ENCODE peak calls at places on chromosome 11, in nine cellular contexts. One of them, this sample, is unnamed.
A peak's percentile ranks its signal among the peaks of the same experiment; 100 is the strongest.

GRCh38 chr11:19101803-19102520 is 15.0 kb upstream of the ZDHHC13 start:
- DNase-seq in suprapubic skin: no peak
- DNase-seq in esophagus muscularis mucosa: no peak
- DNase-seq in PC-9: no peak
- DNase-seq in upper lobe of left lung: peak; percentile 44
- DNase-seq in heart left ventricle: no peak
- DNase-seq in mucosa of descending colon: peak; percentile 36
- DNase-seq in brain microvascular endothelial cell: no peak
- DNase-seq in colonic mucosa: peak; percentile 38
- DNase-seq in this sample: no peak

GRCh38 chr11:125451400-125452124 is 44.5 kb downstream of the FEZ1 start:
- DNase-seq in suprapubic skin: peak; percentile 80
- DNase-seq in esophagus muscularis mucosa: no peak
- DNase-seq in PC-9: no peak
- DNase-seq in upper lobe of left lung: peak; percentile 39
- DNase-seq in heart left ventricle: no peak
- DNase-seq in mucosa of descending colon: peak; percentile 27
- DNase-seq in brain microvascular endothelial cell: peak; percentile 22
- DNase-seq in colonic mucosa: peak; percentile 44
- DNase-seq in this sample: no peak

GRCh38 chr11:8333431-8334401 is 70.0 kb upstream of the LMO1 start:
- DNase-seq in suprapubic skin: no peak
- DNase-seq in esophagus muscularis mucosa: no peak
- DNase-seq in PC-9: peak; percentile 78
- DNase-seq in upper lobe of left lung: peak; percentile 42
- DNase-seq in heart left ventricle: no peak
- DNase-seq in mucosa of descending colon: no peak
- DNase-seq in brain microvascular endothelial cell: peak; percentile 38
- DNase-seq in colonic mucosa: no peak
- DNase-seq in this sample: no peak

GRCh38 chr11:425301-425700 is 10.5 kb upstream of the SIGIRR start:
- DNase-seq in suprapubic skin: no peak
- DNase-seq in esophagus muscularis mucosa: no peak
- DNase-seq in PC-9: no peak
- DNase-seq in upper lobe of left lung: no peak
- DNase-seq in heart left ventricle: no peak
- DNase-seq in mucosa of descending colon: no peak
- DNase-seq in brain microvascular endothelial cell: no peak
- DNase-seq in colonic mucosa: no peak
- DNase-seq in this sample: no peak

GRCh38 chr11:71155846-71156245 is 96.5 kb downstream of the SHANK2 start:
- DNase-seq in suprapubic skin: peak; percentile 43
- DNase-seq in esophagus muscularis mucosa: peak; percentile 68
- DNase-seq in PC-9: no peak
- DNase-seq in upper lobe of left lung: no peak
- DNase-seq in heart left ventricle: no peak
- DNase-seq in mucosa of descending colon: no peak
- DNase-seq in brain microvascular endothelial cell: no peak
- DNase-seq in colonic mucosa: no peak
- DNase-seq in this sample: no peak

GRCh38 chr11:61700221-61700620 is 20.0 kb downstream of the DAGLA start:
- DNase-seq in suprapubic skin: no peak
- DNase-seq in esophagus muscularis mucosa: no peak
- DNase-seq in PC-9: peak; percentile 94
- DNase-seq in upper lobe of left lung: peak; percentile 74
- DNase-seq in heart left ventricle: no peak
- DNase-seq in mucosa of descending colon: peak; percentile 83
- DNase-seq in brain microvascular endothelial cell: peak; percentile 40
- DNase-seq in colonic mucosa: peak; percentile 91
- DNase-seq in this sample: peak; percentile 47

GRCh38 chr11:1123970-1124369 is 33.8 kb upstream of the MUC5AC start:
- DNase-seq in suprapubic skin: no peak
- DNase-seq in esophagus muscularis mucosa: no peak
- DNase-seq in PC-9: no peak
- DNase-seq in upper lobe of left lung: no peak
- DNase-seq in heart left ventricle: no peak
- DNase-seq in mucosa of descending colon: no peak
- DNase-seq in brain microvascular endothelial cell: no peak
- DNase-seq in colonic mucosa: no peak
- DNase-seq in this sample: no peak

GRCh38 chr11:83609181-83609580 is 323.0 kb upstream of the CCDC90B start:
- DNase-seq in suprapubic skin: no peak
- DNase-seq in esophagus muscularis mucosa: no peak
- DNase-seq in PC-9: no peak
- DNase-seq in upper lobe of left lung: no peak
- DNase-seq in heart left ventricle: no peak
- DNase-seq in mucosa of descending colon: no peak
- DNase-seq in brain microvascular endothelial cell: no peak
- DNase-seq in colonic mucosa: no peak
- DNase-seq in this sample: no peak

GRCh38 chr11:27468209-27468608 is 4.4 kb downstream of the LGR4 start:
- DNase-seq in suprapubic skin: no peak
- DNase-seq in esophagus muscularis mucosa: no peak
- DNase-seq in PC-9: no peak
- DNase-seq in upper lobe of left lung: no peak
- DNase-seq in heart left ventricle: no peak
- DNase-seq in mucosa of descending colon: no peak
- DNase-seq in brain microvascular endothelial cell: no peak
- DNase-seq in colonic mucosa: no peak
- DNase-seq in this sample: peak; percentile 86

GRCh38 chr11:6431861-6432260 is 8.9 kb downstream of the HPX start:
- DNase-seq in suprapubic skin: no peak
- DNase-seq in esophagus muscularis mucosa: no peak
- DNase-seq in PC-9: peak; percentile 83
- DNase-seq in upper lobe of left lung: no peak
- DNase-seq in heart left ventricle: no peak
- DNase-seq in mucosa of descending colon: no peak
- DNase-seq in brain microvascular endothelial cell: peak; percentile 61
- DNase-seq in colonic mucosa: no peak
- DNase-seq in this sample: peak; percentile 29

GRCh38 chr11:43632171-43632570 is 48.4 kb upstream of the HSD17B12 start:
- DNase-seq in suprapubic skin: no peak
- DNase-seq in esophagus muscularis mucosa: no peak
- DNase-seq in PC-9: no peak
- DNase-seq in upper lobe of left lung: no peak
- DNase-seq in heart left ventricle: no peak
- DNase-seq in mucosa of descending colon: no peak
- DNase-seq in brain microvascular endothelial cell: no peak
- DNase-seq in colonic mucosa: no peak
- DNase-seq in this sample: no peak

GRCh38 chr11:70731670-70732492 is 333.6 kb downstream of the CTTN start:
- DNase-seq in suprapubic skin: no peak
- DNase-seq in esophagus muscularis mucosa: no peak
- DNase-seq in PC-9: no peak
- DNase-seq in upper lobe of left lung: no peak
- DNase-seq in heart left ventricle: no peak
- DNase-seq in mucosa of descending colon: no peak
- DNase-seq in brain microvascular endothelial cell: no peak
- DNase-seq in colonic mucosa: no peak
- DNase-seq in this sample: no peak

GRCh38 chr11:111408789-111409727 is 30.0 kb upstream of the POU2AF1 start:
- DNase-seq in suprapubic skin: no peak
- DNase-seq in esophagus muscularis mucosa: no peak
- DNase-seq in PC-9: no peak
- DNase-seq in upper lobe of left lung: no peak
- DNase-seq in heart left ventricle: no peak
- DNase-seq in mucosa of descending colon: no peak
- DNase-seq in brain microvascular endothelial cell: no peak
- DNase-seq in colonic mucosa: no peak
- DNase-seq in this sample: no peak

GRCh38 chr11:111412293-111412692 is 33.2 kb upstream of the POU2AF1 start:
- DNase-seq in suprapubic skin: no peak
- DNase-seq in esophagus muscularis mucosa: no peak
- DNase-seq in PC-9: no peak
- DNase-seq in upper lobe of left lung: no peak
- DNase-seq in heart left ventricle: no peak
- DNase-seq in mucosa of descending colon: no peak
- DNase-seq in brain microvascular endothelial cell: no peak
- DNase-seq in colonic mucosa: no peak
- DNase-seq in this sample: no peak

GRCh38 chr11:111411456-111411855 is 32.4 kb upstream of the POU2AF1 start:
- DNase-seq in suprapubic skin: no peak
- DNase-seq in esophagus muscularis mucosa: no peak
- DNase-seq in PC-9: no peak
- DNase-seq in upper lobe of left lung: no peak
- DNase-seq in heart left ventricle: no peak
- DNase-seq in mucosa of descending colon: no peak
- DNase-seq in brain microvascular endothelial cell: no peak
- DNase-seq in colonic mucosa: no peak
- DNase-seq in this sample: no peak

GRCh38 chr11:111409915-111410314 is 30.8 kb upstream of the POU2AF1 start:
- DNase-seq in suprapubic skin: no peak
- DNase-seq in esophagus muscularis mucosa: no peak
- DNase-seq in PC-9: no peak
- DNase-seq in upper lobe of left lung: no peak
- DNase-seq in heart left ventricle: no peak
- DNase-seq in mucosa of descending colon: no peak
- DNase-seq in brain microvascular endothelial cell: no peak
- DNase-seq in colonic mucosa: no peak
- DNase-seq in this sample: no peak

DNA sequence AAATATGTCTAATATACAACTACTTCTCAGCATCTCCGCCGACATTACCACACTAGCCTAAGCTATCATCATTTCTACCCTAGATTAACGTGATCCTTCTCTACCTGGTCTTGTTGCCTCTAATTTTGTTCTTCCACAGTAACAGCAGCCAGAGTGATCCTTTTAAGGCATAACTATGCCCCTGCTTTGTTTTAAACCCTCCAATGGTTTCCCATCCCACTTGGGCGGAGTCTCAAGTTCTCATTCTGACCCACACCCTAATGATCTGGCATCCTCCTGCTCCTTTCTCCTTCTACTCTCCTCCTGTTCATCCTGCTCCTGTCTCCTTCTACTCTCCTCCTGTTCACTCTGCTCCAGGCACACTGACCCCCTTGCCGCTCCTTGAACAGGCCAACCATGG is 31.9 kb upstream of the POU2AF1 start:
- DNase-seq in suprapubic skin: no peak
- DNase-seq in esophagus muscularis mucosa: no peak
- DNase-seq in PC-9: no peak
- DNase-seq in upper lobe of left lung: no peak
- DNase-seq in heart left ventricle: no peak
- DNase-seq in mucosa of descending colon: no peak
- DNase-seq in brain microvascular endothelial cell: no peak
- DNase-seq in colonic mucosa: no peak
- DNase-seq in this sample: no peak
- H3K4me3 ChIP-seq in suprapubic skin: no peak overlapping the region
- H3K4me3 ChIP-seq in esophagus muscularis mucosa: no peak overlapping the region
- H3K4me3 ChIP-seq in PC-9: no peak overlapping the region
- H3K4me3 ChIP-seq in upper lobe of left lung: no peak overlapping the region
- H3K4me3 ChIP-seq in heart left ventricle: no peak overlapping the region
- H3K4me3 ChIP-seq in mucosa of descending colon: no peak overlapping the region
- H3K4me3 ChIP-seq in brain microvascular endothelial cell: no peak overlapping the region
- H3K4me3 ChIP-seq in colonic mucosa: no peak overlapping the region
- H3K4me3 ChIP-seq in this sample: no peak overlapping the region

GRCh38 chr11:95306816-95307215 is 75.8 kb upstream of the SESN3 start:
- DNase-seq in suprapubic skin: no peak
- DNase-seq in esophagus muscularis mucosa: no peak
- DNase-seq in PC-9: no peak
- DNase-seq in upper lobe of left lung: no peak
- DNase-seq in heart left ventricle: no peak
- DNase-seq in mucosa of descending colon: no peak
- DNase-seq in brain microvascular endothelial cell: no peak
- DNase-seq in colonic mucosa: no peak
- DNase-seq in this sample: no peak

GRCh38 chr11:95304777-95305176 is 73.8 kb upstream of the SESN3 start:
- DNase-seq in suprapubic skin: no peak
- DNase-seq in esophagus muscularis mucosa: no peak
- DNase-seq in PC-9: no peak
- DNase-seq in upper lobe of left lung: no peak
- DNase-seq in heart left ventricle: no peak
- DNase-seq in mucosa of descending colon: no peak
- DNase-seq in brain microvascular endothelial cell: no peak
- DNase-seq in colonic mucosa: no peak
- DNase-seq in this sample: no peak

GRCh38 chr11:95307310-95307709 is 76.3 kb upstream of the SESN3 start:
- DNase-seq in suprapubic skin: no peak
- DNase-seq in esophagus muscularis mucosa: no peak
- DNase-seq in PC-9: no peak
- DNase-seq in upper lobe of left lung: no peak
- DNase-seq in heart left ventricle: no peak
- DNase-seq in mucosa of descending colon: no peak
- DNase-seq in brain microvascular endothelial cell: no peak
- DNase-seq in colonic mucosa: no peak
- DNase-seq in this sample: no peak

GRCh38 chr11:95308512-95309035 is 77.6 kb upstream of the SESN3 start:
- DNase-seq in suprapubic skin: no peak
- DNase-seq in esophagus muscularis mucosa: no peak
- DNase-seq in PC-9: no peak
- DNase-seq in upper lobe of left lung: no peak
- DNase-seq in heart left ventricle: no peak
- DNase-seq in mucosa of descending colon: no peak
- DNase-seq in brain microvascular endothelial cell: no peak
- DNase-seq in colonic mucosa: no peak
- DNase-seq in this sample: no peak

GRCh38 chr11:95305726-95306522 is 74.9 kb upstream of the SESN3 start:
- DNase-seq in suprapubic skin: no peak
- DNase-seq in esophagus muscularis mucosa: no peak
- DNase-seq in PC-9: no peak
- DNase-seq in upper lobe of left lung: no peak
- DNase-seq in heart left ventricle: no peak
- DNase-seq in mucosa of descending colon: no peak
- DNase-seq in brain microvascular endothelial cell: no peak
- DNase-seq in colonic mucosa: no peak
- DNase-seq in this sample: no peak
- TF ChIP-seq CTCF in suprapubic skin: no peak
- TF ChIP-seq CTCF in esophagus muscularis mucosa: no peak
- TF ChIP-seq CTCF in PC-9: no peak
- TF ChIP-seq CTCF in upper lobe of left lung: no peak
- TF ChIP-seq CTCF in heart left ventricle: no peak
- TF ChIP-seq CTCF in mucosa of descending colon: no peak
- TF ChIP-seq CTCF in brain microvascular endothelial cell: no peak
- TF ChIP-seq CTCF in colonic mucosa: no peak
- TF ChIP-seq CTCF in this sample: no peak

GRCh38 chr11:85974126-85974525 is 94.8 kb downstream of the PICALM start:
- DNase-seq in suprapubic skin: no peak
- DNase-seq in esophagus muscularis mucosa: no peak
- DNase-seq in PC-9: no peak
- DNase-seq in upper lobe of left lung: no peak
- DNase-seq in heart left ventricle: no peak
- DNase-seq in mucosa of descending colon: no peak
- DNase-seq in brain microvascular endothelial cell: peak; percentile 12
- DNase-seq in colonic mucosa: no peak
- DNase-seq in this sample: no peak

GRCh38 chr11:85976525-85976924 is 92.4 kb downstream of the PICALM start:
- DNase-seq in suprapubic skin: no peak
- DNase-seq in esophagus muscularis mucosa: no peak
- DNase-seq in PC-9: no peak
- DNase-seq in upper lobe of left lung: no peak
- DNase-seq in heart left ventricle: no peak
- DNase-seq in mucosa of descending colon: no peak
- DNase-seq in brain microvascular endothelial cell: no peak
- DNase-seq in colonic mucosa: no peak
- DNase-seq in this sample: no peak

GRCh38 chr11:85977751-85978160 is 91.1 kb downstream of the PICALM start:
- DNase-seq in suprapubic skin: no peak
- DNase-seq in esophagus muscularis mucosa: no peak
- DNase-seq in PC-9: no peak
- DNase-seq in upper lobe of left lung: no peak
- DNase-seq in heart left ventricle: no peak
- DNase-seq in mucosa of descending colon: no peak
- DNase-seq in brain microvascular endothelial cell: no peak
- DNase-seq in colonic mucosa: no peak
- DNase-seq in this sample: no peak
- H3K36me3 ChIP-seq in suprapubic skin: peaks cover 72% of the 10 kb centered on the region
- H3K36me3 ChIP-seq in esophagus muscularis mucosa: peaks cover 79% of the 10 kb centered on the region
- H3K36me3 ChIP-seq in PC-9: peaks cover 62% of the 10 kb centered on the region
- H3K36me3 ChIP-seq in upper lobe of left lung: peaks cover 85% of the 10 kb centered on the region
- H3K36me3 ChIP-seq in heart left ventricle: peaks cover 96% of the 10 kb centered on the region
- H3K36me3 ChIP-seq in mucosa of descending colon: no peaks in the 10 kb centered on the region
- H3K36me3 ChIP-seq in brain microvascular endothelial cell: peaks cover 31% of the 10 kb centered on the region
- H3K36me3 ChIP-seq in colonic mucosa: peaks cover 6% of the 10 kb centered on the region
- H3K36me3 ChIP-seq in this sample: peaks cover 1% of the 10 kb centered on the region

GRCh38 chr11:64800633-64801464 is 2.2 kb downstream of the MAP4K2 start:
- DNase-seq in suprapubic skin: no peak
- DNase-seq in esophagus muscularis mucosa: no peak
- DNase-seq in PC-9: no peak
- DNase-seq in upper lobe of left lung: no peak
- DNase-seq in heart left ventricle: no peak
- DNase-seq in mucosa of descending colon: no peak
- DNase-seq in brain microvascular endothelial cell: no peak
- DNase-seq in colonic mucosa: no peak
- DNase-seq in this sample: no peak
- H3K4me3 ChIP-seq in suprapubic skin: no peak overlapping the region
- H3K4me3 ChIP-seq in esophagus muscularis mucosa: no peak overlapping the region
- H3K4me3 ChIP-seq in PC-9: no peak overlapping the region
- H3K4me3 ChIP-seq in upper lobe of left lung: peak overlapping the region; percentile 89
- H3K4me3 ChIP-seq in heart left ventricle: no peak overlapping the region
- H3K4me3 ChIP-seq in mucosa of descending colon: no peak overlapping the region
- H3K4me3 ChIP-seq in brain microvascular endothelial cell: no peak overlapping the region
- H3K4me3 ChIP-seq in colonic mucosa: no peak overlapping the region
- H3K4me3 ChIP-seq in this sample: no peak overlapping the region